ENCODE peak calls at places on chromosomes 12 and 14, in eight cellular contexts. C, L, P, Q, N, Y, Z and V are unnamed samples.

GRCh38 chr14:94291159-94291905 is 1.7 kb downstream of the SERPINA10 start:
- DNase-seq in C (no peak), L (no peak), P (no peak), Q (no peak), N (no peak), Y (no peak), Z (no peak), V (no peak)

GRCh38 chr14:80264698-80265097 is 53.4 kb upstream of the DIO2 start:
- DNase-seq in C (no peak), L (no peak), P (no peak), Q (no peak), N (no peak), Y (peak), Z (no peak), V (no peak)

GRCh38 chr14:69090187-69090789 is 62.6 kb downstream of the DCAF5 start:
- DNase-seq in C (no peak), L (peak), P (no peak), Q (peak), N (peak), Y (peak), Z (peak), V (peak)

GRCh38 chr12:48122065-48122834 is 3.1 kb downstream of the PFKM start:
- DNase-seq in C (no peak), L (no peak), P (no peak), Q (no peak), N (no peak), Y (no peak), Z (peak), V (no peak)

GRCh38 chr12:51388066-51388799 is 3.0 kb downstream of the GALNT6 start:
- DNase-seq in C (no peak), L (no peak), P (peak), Q (no peak), N (peak), Y (no peak), Z (no peak), V (no peak)

GRCh38 chr14:68408680-68409079 is 384.2 kb downstream of the ZFP36L1 start:
- DNase-seq in C (no peak), L (no peak), P (no peak), Q (no peak), N (peak), Y (no peak), Z (peak), V (no peak)

GRCh38 chr12:6570264-6570887 is 2.3 kb upstream of the NOP2 start:
- DNase-seq in C (no peak), L (peak), P (peak), Q (peak), N (peak), Y (peak), Z (peak), V (peak)

GRCh38 chr12:113266106-113266895 is 45.0 kb downstream of the TPCN1 start:
- DNase-seq in C (no peak), L (no peak), P (no peak), Q (no peak), N (no peak), Y (no peak), Z (no peak), V (no peak)

GRCh38 chr12:8950287-8950574 is 786 bp upstream of the M6PR start:
- DNase-seq in C (no peak), L (no peak), P (no peak), Q (no peak), N (no peak), Y (peak), Z (no peak), V (no peak)

GRCh38 chr14:104799657-104800599 is 973 bp upstream of the ZBTB42 start:
- DNase-seq in C (peak), L (peak), P (no peak), Q (peak), N (peak), Y (peak), Z (peak), V (peak)

GRCh38 chr14:98926802-98927201 is 345.2 kb downstream of the BCL11B start:
- DNase-seq in C (no peak), L (no peak), P (no peak), Q (no peak), N (peak), Y (no peak), Z (no peak), V (no peak)

GRCh38 chr12:65845751-65846537 is 21.7 kb downstream of the HMGA2 start:
- DNase-seq in C (no peak), L (no peak), P (no peak), Q (no peak), N (no peak), Y (no peak), Z (no peak), V (no peak)

GRCh38 chr14:93736378-93737014 is 51.8 kb downstream of the PRIMA1 start:
- DNase-seq in C (no peak), L (no peak), P (no peak), Q (no peak), N (no peak), Y (no peak), Z (no peak), V (no peak)

GRCh38 chr14:92507174-92507768 is 6.3 kb upstream of the RIN3 start:
- DNase-seq in C (no peak), L (peak), P (no peak), Q (no peak), N (no peak), Y (peak), Z (no peak), V (peak)

GRCh38 chr12:46456356-46457334 is 84.1 kb upstream of the SLC38A2 start:
- DNase-seq in C (no peak), L (no peak), P (no peak), Q (no peak), N (no peak), Y (no peak), Z (peak), V (no peak)

GRCh38 chr14:93655078-93655750 is 133.1 kb downstream of the PRIMA1 start:
- DNase-seq in C (no peak), L (peak), P (no peak), Q (no peak), N (peak), Y (peak), Z (peak), V (no peak)